ENCODE peak calls at places on chromosomes 1 and 21, in seven cellular contexts. One of them, this sample, is unnamed.

GRCh38 chr1:238642231-238642630 is 744.1 kb upstream of the CHRM3 start:
- DNase-seq in globus pallidus: no peak
- DNase-seq in HS-27A: no peak
- DNase-seq in esophagus muscularis mucosa: no peak
- DNase-seq in amygdala: no peak
- DNase-seq in NCI-H510A treated with DMSO at 0.1 percent for 48 hours: no peak
- DNase-seq in stimulated activated CD4-positive, alpha-beta T cell treated with anti-CD3 and anti-CD28 coated beads, Interleukin-12 subunit alpha, Interleukin-12 subunit beta, amount 100 ng/mL, for 4 hours: no peak
- DNase-seq in this sample: no peak

GRCh38 chr1:10754571-10755329 is 41.7 kb downstream of the CASZ1 start:
- DNase-seq in amygdala: no peak
- DNase-seq in globus pallidus: no peak
- DNase-seq in esophagus muscularis mucosa: no peak
- DNase-seq in NCI-H510A treated with DMSO at 0.1 percent for 48 hours: no peak
- DNase-seq in stimulated activated CD4-positive, alpha-beta T cell treated with anti-CD3 and anti-CD28 coated beads, Interleukin-12 subunit alpha, Interleukin-12 subunit beta, amount 100 ng/mL, for 4 hours: no peak
- DNase-seq in HS-27A: no peak
- DNase-seq in this sample: no peak

GRCh38 chr1:21012937-21013336 is 163.8 kb downstream of the EIF4G3 start:
- DNase-seq in esophagus muscularis mucosa: no peak
- DNase-seq in amygdala: no peak
- DNase-seq in NCI-H510A treated with DMSO at 0.1 percent for 48 hours: no peak
- DNase-seq in stimulated activated CD4-positive, alpha-beta T cell treated with anti-CD3 and anti-CD28 coated beads, Interleukin-12 subunit alpha, Interleukin-12 subunit beta, amount 100 ng/mL, for 4 hours: no peak
- DNase-seq in globus pallidus: no peak
- DNase-seq in HS-27A: no peak
- DNase-seq in this sample: no peak

GRCh38 chr1:16677552-16678423 is 11.0 kb upstream of the RNU1-3 start:
- DNase-seq in HS-27A: peak; percentile 48
- DNase-seq in amygdala: no peak
- DNase-seq in stimulated activated CD4-positive, alpha-beta T cell treated with anti-CD3 and anti-CD28 coated beads, Interleukin-12 subunit alpha, Interleukin-12 subunit beta, amount 100 ng/mL, for 4 hours: peak; percentile 57
- DNase-seq in NCI-H510A treated with DMSO at 0.1 percent for 48 hours: peak; percentile 60
- DNase-seq in globus pallidus: peak; percentile 34
- DNase-seq in esophagus muscularis mucosa: peak; percentile 87
- DNase-seq in this sample: peak; percentile 91

GRCh38 chr1:110243581-110243980 is 33.5 kb downstream of the KCNC4 start:
- DNase-seq in HS-27A: no peak
- DNase-seq in NCI-H510A treated with DMSO at 0.1 percent for 48 hours: peak; percentile 59
- DNase-seq in amygdala: no peak
- DNase-seq in globus pallidus: no peak
- DNase-seq in stimulated activated CD4-positive, alpha-beta T cell treated with anti-CD3 and anti-CD28 coated beads, Interleukin-12 subunit alpha, Interleukin-12 subunit beta, amount 100 ng/mL, for 4 hours: no peak
- DNase-seq in esophagus muscularis mucosa: no peak
- DNase-seq in this sample: peak; percentile 29

GRCh38 chr21:41207401-41208388 is 39.7 kb downstream of the BACE2 start:
- DNase-seq in stimulated activated CD4-positive, alpha-beta T cell treated with anti-CD3 and anti-CD28 coated beads, Interleukin-12 subunit alpha, Interleukin-12 subunit beta, amount 100 ng/mL, for 4 hours: no peak
- DNase-seq in NCI-H510A treated with DMSO at 0.1 percent for 48 hours: peak; percentile 11
- DNase-seq in globus pallidus: peak; percentile 33
- DNase-seq in esophagus muscularis mucosa: no peak
- DNase-seq in HS-27A: no peak
- DNase-seq in amygdala: peak; percentile 32
- DNase-seq in this sample: no peak

GRCh38 chr1:52899445-52899894 is 22.1 kb downstream of the ECHDC2 start:
- DNase-seq in NCI-H510A treated with DMSO at 0.1 percent for 48 hours: no peak
- DNase-seq in amygdala: no peak
- DNase-seq in stimulated activated CD4-positive, alpha-beta T cell treated with anti-CD3 and anti-CD28 coated beads, Interleukin-12 subunit alpha, Interleukin-12 subunit beta, amount 100 ng/mL, for 4 hours: no peak
- DNase-seq in esophagus muscularis mucosa: no peak
- DNase-seq in HS-27A: no peak
- DNase-seq in globus pallidus: no peak
- DNase-seq in this sample: peak; percentile 95

GRCh38 chr1:85603086-85603485 is 22.5 kb downstream of the CCN1 start:
- DNase-seq in NCI-H510A treated with DMSO at 0.1 percent for 48 hours: no peak
- DNase-seq in HS-27A: no peak
- DNase-seq in globus pallidus: no peak
- DNase-seq in stimulated activated CD4-positive, alpha-beta T cell treated with anti-CD3 and anti-CD28 coated beads, Interleukin-12 subunit alpha, Interleukin-12 subunit beta, amount 100 ng/mL, for 4 hours: no peak
- DNase-seq in amygdala: no peak
- DNase-seq in esophagus muscularis mucosa: no peak
- DNase-seq in this sample: no peak

GRCh38 chr21:20996421-20997307 is 1.5 kb upstream of the NCAM2 start:
- DNase-seq in HS-27A: no peak
- DNase-seq in stimulated activated CD4-positive, alpha-beta T cell treated with anti-CD3 and anti-CD28 coated beads, Interleukin-12 subunit alpha, Interleukin-12 subunit beta, amount 100 ng/mL, for 4 hours: no peak
- DNase-seq in esophagus muscularis mucosa: no peak
- DNase-seq in globus pallidus: no peak
- DNase-seq in NCI-H510A treated with DMSO at 0.1 percent for 48 hours: no peak
- DNase-seq in amygdala: no peak
- DNase-seq in this sample: no peak

GRCh38 chr1:206792939-206793607 is 20.8 kb upstream of the IL10 start:
- DNase-seq in esophagus muscularis mucosa: no peak
- DNase-seq in amygdala: no peak
- DNase-seq in NCI-H510A treated with DMSO at 0.1 percent for 48 hours: no peak
- DNase-seq in stimulated activated CD4-positive, alpha-beta T cell treated with anti-CD3 and anti-CD28 coated beads, Interleukin-12 subunit alpha, Interleukin-12 subunit beta, amount 100 ng/mL, for 4 hours: no peak
- DNase-seq in HS-27A: no peak
- DNase-seq in globus pallidus: no peak
- DNase-seq in this sample: no peak

GRCh38 chr1:114671939-114672275 is 2.1 kb upstream of the DENND2C start:
- DNase-seq in esophagus muscularis mucosa: no peak
- DNase-seq in NCI-H510A treated with DMSO at 0.1 percent for 48 hours: no peak
- DNase-seq in HS-27A: no peak
- DNase-seq in globus pallidus: no peak
- DNase-seq in stimulated activated CD4-positive, alpha-beta T cell treated with anti-CD3 and anti-CD28 coated beads, Interleukin-12 subunit alpha, Interleukin-12 subunit beta, amount 100 ng/mL, for 4 hours: no peak
- DNase-seq in amygdala: no peak
- DNase-seq in this sample: no peak

This sample was measured in Jurkat, Clone E6-1.